ENCODE peak calls at places on chromosome 7, in five cellular contexts. One of them, this sample, is unnamed. For H3K36me3, the result is how much of the 10 kb centered on the place peaks cover.

GRCh38 chr7:140348161-140348849 is 50.0 kb downstream of the SLC37A3 start:
- DNase-seq in adipocyte: no peak
- DNase-seq in H7: no peak
- DNase-seq in MM.1S: no peak
- DNase-seq in body of pancreas: no peak
- DNase-seq in this sample: no peak

GRCh38 chr7:64612452-64612851 is 49.6 kb upstream of the ZNF680 start:
- DNase-seq in H7: no peak
- DNase-seq in body of pancreas: peak
- DNase-seq in adipocyte: no peak
- DNase-seq in MM.1S: no peak
- DNase-seq in this sample: no peak

GRCh38 chr7:11638026-11638774 is 193.8 kb downstream of the THSD7A start:
- DNase-seq in body of pancreas: no peak
- DNase-seq in MM.1S: no peak
- DNase-seq in H7: no peak
- DNase-seq in adipocyte: no peak
- DNase-seq in this sample: no peak

GRCh38 chr7:85750454-85750949 is 563.6 kb upstream of the SEMA3D start:
- DNase-seq in adipocyte: peak
- DNase-seq in H7: peak
- DNase-seq in MM.1S: peak
- DNase-seq in body of pancreas: peak
- DNase-seq in this sample: no peak

GRCh38 chr7:155769701-155770100 is 42.6 kb downstream of the SHH start:
- DNase-seq in MM.1S: no peak
- DNase-seq in H7: no peak
- DNase-seq in adipocyte: peak
- DNase-seq in body of pancreas: no peak
- DNase-seq in this sample: no peak

GRCh38 chr7:420142-421055 is 99.2 kb downstream of the PDGFA start:
- DNase-seq in adipocyte: no peak
- DNase-seq in body of pancreas: no peak
- DNase-seq in H7: peak
- DNase-seq in MM.1S: no peak
- DNase-seq in this sample: no peak

GRCh38 chr7:151853896-151854807 is 22.8 kb downstream of the PRKAG2 start:
- DNase-seq in adipocyte: no peak
- DNase-seq in H7: no peak
- DNase-seq in MM.1S: no peak
- DNase-seq in body of pancreas: peak
- DNase-seq in this sample: no peak

GRCh38 chr7:41976411-41976810 is 260.6 kb downstream of the GLI3 start:
- DNase-seq in body of pancreas: no peak
- DNase-seq in H7: no peak
- DNase-seq in MM.1S: no peak
- DNase-seq in adipocyte: peak
- DNase-seq in this sample: no peak

GRCh38 chr7:85186083-85186520 is 754 bp downstream of the SEMA3D start:
- DNase-seq in MM.1S: no peak
- DNase-seq in adipocyte: peak
- DNase-seq in body of pancreas: peak
- DNase-seq in H7: peak
- DNase-seq in this sample: peak

GRCh38 chr7:73707045-73707631 is 12.3 kb downstream of the STX1A start:
- DNase-seq in body of pancreas: peak
- DNase-seq in adipocyte: no peak
- DNase-seq in H7: peak
- DNase-seq in MM.1S: no peak
- DNase-seq in this sample: no peak

GRCh38 chr7:82805527-82805960 is 357.1 kb downstream of the PCLO start:
- DNase-seq in adipocyte: peak
- DNase-seq in body of pancreas: no peak
- DNase-seq in MM.1S: no peak
- DNase-seq in H7: no peak
- DNase-seq in this sample: peak

GRCh38 chr7:115976651-115977050 is 53.9 kb downstream of the TFEC start:
- DNase-seq in H7: no peak
- DNase-seq in body of pancreas: no peak
- DNase-seq in adipocyte: peak
- DNase-seq in MM.1S: no peak
- DNase-seq in this sample: no peak

GRCh38 chr7:98877146-98877545 is 1.2 kb upstream of the TRRAP start:
- DNase-seq in H7: no peak
- DNase-seq in body of pancreas: no peak
- DNase-seq in adipocyte: no peak
- DNase-seq in MM.1S: no peak
- DNase-seq in this sample: no peak

GRCh38 chr7:123455965-123456364 is 78.4 kb downstream of the IQUB start:
- DNase-seq in body of pancreas: no peak
- DNase-seq in adipocyte: no peak
- DNase-seq in H7: no peak
- DNase-seq in MM.1S: no peak
- DNase-seq in this sample: no peak

GRCh38 chr7:107020400-107020799 is 24.1 kb upstream of the PRKAR2B start:
- DNase-seq in H7: no peak
- DNase-seq in adipocyte: no peak
- DNase-seq in body of pancreas: no peak
- DNase-seq in MM.1S: no peak
- DNase-seq in this sample: no peak

GRCh38 chr7:151509670-151510333 is 9.9 kb downstream of the RHEB start:
- DNase-seq in body of pancreas: no peak
- DNase-seq in H7: no peak
- DNase-seq in adipocyte: no peak
- DNase-seq in MM.1S: no peak
- DNase-seq in this sample: no peak

GRCh38 chr7:26658080-26658697 is 206.2 kb downstream of the SKAP2 start:
- DNase-seq in adipocyte: no peak
- DNase-seq in H7: no peak
- DNase-seq in body of pancreas: no peak
- DNase-seq in MM.1S: no peak
- DNase-seq in this sample: no peak

GRCh38 chr7:80403686-80404241 is 108.1 kb downstream of the GNAT3 start:
- DNase-seq in adipocyte: peak
- DNase-seq in body of pancreas: no peak
- DNase-seq in H7: no peak
- DNase-seq in MM.1S: no peak
- DNase-seq in this sample: no peak

GRCh38 chr7:143892527-143893300 is 9.3 kb downstream of the TCAF1 start:
- DNase-seq in body of pancreas: no peak
- DNase-seq in adipocyte: no peak
- DNase-seq in H7: peak
- DNase-seq in MM.1S: peak
- DNase-seq in this sample: no peak

GRCh38 chr7:75531359-75531821 is 39.3 kb downstream of the SPDYE5 start:
- DNase-seq in H7: peak
- DNase-seq in MM.1S: no peak
- DNase-seq in body of pancreas: no peak
- DNase-seq in adipocyte: no peak
- DNase-seq in this sample: peak
- H3K4me3 ChIP-seq in H7: no peak
- H3K4me3 ChIP-seq in MM.1S: no peak
- H3K4me3 ChIP-seq in body of pancreas: no peak
- H3K4me3 ChIP-seq in adipocyte: no peak
- H3K4me3 ChIP-seq in this sample: no peak

DNA sequence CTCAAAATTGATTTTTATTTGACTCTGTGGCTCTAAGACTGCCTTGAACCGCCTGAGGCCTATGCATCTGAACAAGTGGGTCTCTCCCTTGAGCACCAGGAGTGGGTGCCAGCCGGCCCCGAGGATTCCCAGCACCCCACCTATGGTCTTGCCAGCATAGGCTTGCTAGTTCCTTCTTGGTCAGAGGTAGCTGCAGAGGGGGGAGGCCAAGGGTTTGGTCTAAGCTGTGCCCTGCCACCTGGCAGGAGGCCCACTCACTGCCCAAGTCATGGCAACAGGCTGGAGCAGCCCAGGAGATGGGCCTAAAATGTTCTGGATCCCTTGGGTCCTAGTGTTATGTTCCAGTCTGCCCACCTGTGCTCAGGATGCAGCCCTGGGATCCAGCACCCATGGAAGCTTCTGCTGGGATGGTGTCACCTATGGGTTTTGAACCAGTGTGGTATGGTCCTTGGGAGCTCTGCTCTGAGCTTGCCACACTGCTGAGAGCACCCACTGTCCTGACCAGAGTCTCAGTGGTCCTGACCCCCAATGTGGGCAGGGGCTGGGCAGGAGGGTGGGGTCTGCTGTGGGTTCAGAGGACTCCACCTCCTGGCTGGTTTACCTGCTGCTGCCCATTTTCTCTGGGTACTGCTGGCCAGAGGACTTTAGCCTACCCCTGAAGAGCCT is 12.6 kb downstream of the YKT6 start:
- DNase-seq in MM.1S: no peak
- DNase-seq in H7: no peak
- DNase-seq in adipocyte: no peak
- DNase-seq in body of pancreas: no peak
- DNase-seq in this sample: no peak
- H3K36me3 ChIP-seq in MM.1S: under half
- H3K36me3 ChIP-seq in H7: under half
- H3K36me3 ChIP-seq in adipocyte: half or more
- H3K36me3 ChIP-seq in body of pancreas: under half
- H3K36me3 ChIP-seq in this sample: under half

GRCh38 chr7:158244873-158245723 is 342.5 kb downstream of the PTPRN2 start:
- DNase-seq in body of pancreas: no peak
- DNase-seq in H7: no peak
- DNase-seq in MM.1S: no peak
- DNase-seq in adipocyte: no peak
- DNase-seq in this sample: no peak
- H3K4me3 ChIP-seq in body of pancreas: no peak
- H3K4me3 ChIP-seq in H7: no peak
- H3K4me3 ChIP-seq in MM.1S: no peak
- H3K4me3 ChIP-seq in adipocyte: no peak
- H3K4me3 ChIP-seq in this sample: no peak

GRCh38 chr7:2928256-2928612 is 84.1 kb upstream of the GNA12 start:
- DNase-seq in MM.1S: no peak
- DNase-seq in H7: no peak
- DNase-seq in adipocyte: no peak
- DNase-seq in body of pancreas: peak
- DNase-seq in this sample: no peak
- H3K36me3 ChIP-seq in MM.1S: under half
- H3K36me3 ChIP-seq in H7: under half
- H3K36me3 ChIP-seq in adipocyte: under half
- H3K36me3 ChIP-seq in body of pancreas: under half
- H3K36me3 ChIP-seq in this sample: under half